ENCODE peak calls at places on chromosome 17, in ten cellular contexts. One of them, this sample, is unnamed.

GRCh38 chr17:68418876-68419275 is 38.4 kb downstream of the WIPI1 start:
- DNase-seq in AG04449: no peak
- DNase-seq in Peyer's patch: no peak
- DNase-seq in hepatocyte: no peak
- DNase-seq in astrocyte: no peak
- DNase-seq in fibroblast of pulmonary artery: peak; percentile 17
- DNase-seq in thoracic aorta: no peak
- DNase-seq in lung: no peak
- DNase-seq in epithelial cell of esophagus: no peak
- DNase-seq in cardiac muscle cell: no peak
- DNase-seq in this sample: no peak

GRCh38 chr17:73255671-73256181 is 6.0 kb downstream of the CPSF4L start:
- DNase-seq in AG04449: no peak
- DNase-seq in Peyer's patch: peak; percentile 78
- DNase-seq in hepatocyte: peak; percentile 62
- DNase-seq in astrocyte: no peak
- DNase-seq in fibroblast of pulmonary artery: peak; percentile 37
- DNase-seq in thoracic aorta: no peak
- DNase-seq in lung: no peak
- DNase-seq in epithelial cell of esophagus: peak; percentile 59
- DNase-seq in cardiac muscle cell: peak; percentile 63
- DNase-seq in this sample: peak; percentile 53

GRCh38 chr17:49409066-49409465 is 5.6 kb downstream of the PHB1 start:
- DNase-seq in AG04449: no peak
- DNase-seq in Peyer's patch: no peak
- DNase-seq in hepatocyte: no peak
- DNase-seq in astrocyte: no peak
- DNase-seq in fibroblast of pulmonary artery: no peak
- DNase-seq in thoracic aorta: no peak
- DNase-seq in lung: no peak
- DNase-seq in epithelial cell of esophagus: no peak
- DNase-seq in cardiac muscle cell: no peak
- DNase-seq in this sample: no peak

GRCh38 chr17:82863941-82864720 is 24.3 kb upstream of the ZNF750 start:
- DNase-seq in AG04449: no peak
- DNase-seq in Peyer's patch: peak; percentile 91
- DNase-seq in hepatocyte: peak; percentile 54
- DNase-seq in astrocyte: peak; percentile 89
- DNase-seq in fibroblast of pulmonary artery: peak; percentile 51
- DNase-seq in thoracic aorta: no peak
- DNase-seq in lung: no peak
- DNase-seq in epithelial cell of esophagus: peak; percentile 48
- DNase-seq in cardiac muscle cell: no peak
- DNase-seq in this sample: peak; percentile 57

GRCh38 chr17:44854201-44854600 is 6.5 kb downstream of the HIGD1B start:
- DNase-seq in AG04449: no peak
- DNase-seq in Peyer's patch: no peak
- DNase-seq in hepatocyte: no peak
- DNase-seq in astrocyte: no peak
- DNase-seq in fibroblast of pulmonary artery: no peak
- DNase-seq in thoracic aorta: no peak
- DNase-seq in lung: no peak
- DNase-seq in epithelial cell of esophagus: no peak
- DNase-seq in cardiac muscle cell: no peak
- DNase-seq in this sample: no peak

GRCh38 chr17:56099649-56100048 is 53.6 kb upstream of the ANKFN1 start:
- DNase-seq in AG04449: no peak
- DNase-seq in Peyer's patch: no peak
- DNase-seq in hepatocyte: peak; percentile 1
- DNase-seq in astrocyte: peak; percentile 43
- DNase-seq in fibroblast of pulmonary artery: no peak
- DNase-seq in thoracic aorta: no peak
- DNase-seq in lung: peak; percentile 37
- DNase-seq in epithelial cell of esophagus: no peak
- DNase-seq in cardiac muscle cell: no peak
- DNase-seq in this sample: no peak

GRCh38 chr17:53462393-53462811 is 360.3 kb upstream of the KIF2B start:
- DNase-seq in AG04449: no peak
- DNase-seq in Peyer's patch: no peak
- DNase-seq in hepatocyte: no peak
- DNase-seq in astrocyte: peak; percentile 29
- DNase-seq in fibroblast of pulmonary artery: peak; percentile 45
- DNase-seq in thoracic aorta: no peak
- DNase-seq in lung: no peak
- DNase-seq in epithelial cell of esophagus: peak; percentile 61
- DNase-seq in cardiac muscle cell: no peak
- DNase-seq in this sample: peak; percentile 72

GRCh38 chr17:32567511-32567910 is 80.7 kb downstream of the CDK5R1 start:
- DNase-seq in AG04449: no peak
- DNase-seq in Peyer's patch: no peak
- DNase-seq in hepatocyte: no peak
- DNase-seq in astrocyte: no peak
- DNase-seq in fibroblast of pulmonary artery: no peak
- DNase-seq in thoracic aorta: no peak
- DNase-seq in lung: no peak
- DNase-seq in epithelial cell of esophagus: peak; percentile 46
- DNase-seq in cardiac muscle cell: no peak
- DNase-seq in this sample: peak; percentile 61

GRCh38 chr17:13014801-13015200 is 3.0 kb downstream of the ELAC2 start:
- DNase-seq in AG04449: no peak
- DNase-seq in Peyer's patch: peak; percentile 34
- DNase-seq in hepatocyte: no peak
- DNase-seq in astrocyte: no peak
- DNase-seq in fibroblast of pulmonary artery: no peak
- DNase-seq in thoracic aorta: no peak
- DNase-seq in lung: no peak
- DNase-seq in epithelial cell of esophagus: no peak
- DNase-seq in cardiac muscle cell: no peak
- DNase-seq in this sample: no peak

GRCh38 chr17:15213381-15214087 is 51.6 kb downstream of the PMP22 start:
- DNase-seq in AG04449: no peak
- DNase-seq in Peyer's patch: no peak
- DNase-seq in hepatocyte: no peak
- DNase-seq in astrocyte: no peak
- DNase-seq in fibroblast of pulmonary artery: peak; percentile 25
- DNase-seq in thoracic aorta: no peak
- DNase-seq in lung: no peak
- DNase-seq in epithelial cell of esophagus: peak; percentile 28
- DNase-seq in cardiac muscle cell: peak; percentile 55
- DNase-seq in this sample: no peak

GRCh38 chr17:48630925-48631692 is 5.0 kb upstream of the HOXB9 start:
- DNase-seq in AG04449: no peak
- DNase-seq in Peyer's patch: peak; percentile 67
- DNase-seq in hepatocyte: no peak
- DNase-seq in astrocyte: no peak
- DNase-seq in fibroblast of pulmonary artery: no peak
- DNase-seq in thoracic aorta: no peak
- DNase-seq in lung: no peak
- DNase-seq in epithelial cell of esophagus: no peak
- DNase-seq in cardiac muscle cell: no peak
- DNase-seq in this sample: no peak

GRCh38 chr17:77049440-77049839 is 91.3 kb upstream of the SEC14L1 start:
- DNase-seq in AG04449: no peak
- DNase-seq in Peyer's patch: no peak
- DNase-seq in hepatocyte: no peak
- DNase-seq in astrocyte: no peak
- DNase-seq in fibroblast of pulmonary artery: no peak
- DNase-seq in thoracic aorta: no peak
- DNase-seq in lung: no peak
- DNase-seq in epithelial cell of esophagus: peak; percentile 37
- DNase-seq in cardiac muscle cell: peak; percentile 64
- DNase-seq in this sample: no peak

GRCh38 chr17:74758846-74759163 is 10.4 kb downstream of the NHERF1 start:
- DNase-seq in AG04449: no peak
- DNase-seq in Peyer's patch: peak; percentile 75
- DNase-seq in hepatocyte: no peak
- DNase-seq in astrocyte: no peak
- DNase-seq in fibroblast of pulmonary artery: no peak
- DNase-seq in thoracic aorta: no peak
- DNase-seq in lung: no peak
- DNase-seq in epithelial cell of esophagus: peak; percentile 82
- DNase-seq in cardiac muscle cell: no peak
- DNase-seq in this sample: peak; percentile 35

GRCh38 chr17:45893725-45894021 is 681 bp upstream of the MAPT start:
- DNase-seq in AG04449: no peak
- DNase-seq in Peyer's patch: no peak
- DNase-seq in hepatocyte: no peak
- DNase-seq in astrocyte: no peak
- DNase-seq in fibroblast of pulmonary artery: no peak
- DNase-seq in thoracic aorta: no peak
- DNase-seq in lung: no peak
- DNase-seq in epithelial cell of esophagus: no peak
- DNase-seq in cardiac muscle cell: no peak
- DNase-seq in this sample: no peak

GRCh38 chr17:45896803-45897693 is 2.7 kb downstream of the MAPT start:
- DNase-seq in AG04449: no peak
- DNase-seq in Peyer's patch: no peak
- DNase-seq in hepatocyte: no peak
- DNase-seq in astrocyte: no peak
- DNase-seq in fibroblast of pulmonary artery: no peak
- DNase-seq in thoracic aorta: no peak
- DNase-seq in lung: no peak
- DNase-seq in epithelial cell of esophagus: no peak
- DNase-seq in cardiac muscle cell: no peak
- DNase-seq in this sample: peak; percentile 10

GRCh38 chr17:45894022-45894784 is at the start of gene MAPT:
- DNase-seq in AG04449: peak; percentile 24
- DNase-seq in Peyer's patch: peak; percentile 89
- DNase-seq in hepatocyte: peak; percentile 96
- DNase-seq in astrocyte: peak; percentile 79
- DNase-seq in fibroblast of pulmonary artery: peak; percentile 94
- DNase-seq in thoracic aorta: peak; percentile 37
- DNase-seq in lung: peak; percentile 87
- DNase-seq in epithelial cell of esophagus: peak; percentile 85
- DNase-seq in cardiac muscle cell: peak; percentile 95
- DNase-seq in this sample: peak; percentile 87

GRCh38 chr17:45895969-45896793 is 1.8 kb downstream of the MAPT start:
- DNase-seq in AG04449: no peak
- DNase-seq in Peyer's patch: no peak
- DNase-seq in hepatocyte: no peak
- DNase-seq in astrocyte: no peak
- DNase-seq in fibroblast of pulmonary artery: no peak
- DNase-seq in thoracic aorta: no peak
- DNase-seq in lung: no peak
- DNase-seq in epithelial cell of esophagus: no peak
- DNase-seq in cardiac muscle cell: no peak
- DNase-seq in this sample: peak; percentile 29

DNA sequence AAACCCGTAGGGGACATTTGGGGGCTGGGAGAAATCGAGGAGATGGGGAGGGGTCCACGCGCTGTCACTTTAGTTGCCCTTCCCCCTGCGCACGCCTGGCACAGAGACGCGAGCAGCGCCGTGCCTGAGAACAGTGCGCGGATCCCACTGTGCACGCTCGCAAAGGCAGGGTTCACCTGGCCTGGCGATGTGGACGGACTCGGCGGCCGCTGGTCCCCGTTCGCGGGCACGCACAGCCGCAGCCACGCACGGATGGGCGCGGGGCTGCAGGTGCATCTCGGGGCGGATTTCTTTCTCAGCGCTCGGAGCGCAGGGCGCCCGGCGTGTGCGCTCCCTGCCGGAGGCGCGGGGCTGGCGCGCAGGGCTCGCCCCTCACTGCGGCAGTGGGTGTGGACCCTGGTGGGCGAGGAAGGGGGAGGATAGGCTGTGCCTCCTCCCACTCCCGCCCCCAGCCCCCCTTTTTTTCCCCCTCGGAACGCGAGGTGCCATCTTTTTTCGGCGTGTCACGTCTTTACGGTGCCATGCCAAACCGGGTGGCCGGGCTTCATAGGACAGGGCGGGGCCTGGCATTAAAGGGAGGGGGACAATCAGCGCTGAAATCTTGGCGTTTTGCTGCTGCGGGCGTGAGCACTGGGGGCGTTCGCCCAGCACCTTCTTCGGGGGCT is 1.1 kb downstream of the MAPT start:
- DNase-seq in AG04449: no peak
- DNase-seq in Peyer's patch: no peak
- DNase-seq in hepatocyte: peak; percentile 28
- DNase-seq in astrocyte: no peak
- DNase-seq in fibroblast of pulmonary artery: no peak
- DNase-seq in thoracic aorta: no peak
- DNase-seq in lung: no peak
- DNase-seq in epithelial cell of esophagus: peak; percentile 33
- DNase-seq in cardiac muscle cell: peak; percentile 30
- DNase-seq in this sample: peak; percentile 45
- TF ChIP-seq CTCF in AG04449: no peak
- TF ChIP-seq CTCF in Peyer's patch: no peak
- TF ChIP-seq CTCF in hepatocyte: no peak
- TF ChIP-seq CTCF in astrocyte: no peak
- TF ChIP-seq CTCF in fibroblast of pulmonary artery: no peak
- TF ChIP-seq CTCF in thoracic aorta: no peak
- TF ChIP-seq CTCF in lung: no peak
- TF ChIP-seq CTCF in epithelial cell of esophagus: no peak
- TF ChIP-seq CTCF in cardiac muscle cell: no peak
- TF ChIP-seq CTCF in this sample: no peak

GRCh38 chr17:78361227-78361683 is 1.4 kb upstream of the SOCS3 start:
- DNase-seq in AG04449: no peak
- DNase-seq in Peyer's patch: no peak
- DNase-seq in hepatocyte: no peak
- DNase-seq in astrocyte: no peak
- DNase-seq in fibroblast of pulmonary artery: no peak
- DNase-seq in thoracic aorta: no peak
- DNase-seq in lung: no peak
- DNase-seq in epithelial cell of esophagus: no peak
- DNase-seq in cardiac muscle cell: no peak
- DNase-seq in this sample: no peak
- H3K4me3 ChIP-seq in AG04449: no peak overlapping the region
- H3K4me3 ChIP-seq in Peyer's patch: no peak overlapping the region
- H3K4me3 ChIP-seq in hepatocyte: no peak overlapping the region
- H3K4me3 ChIP-seq in astrocyte: no peak overlapping the region
- H3K4me3 ChIP-seq in fibroblast of pulmonary artery: no peak overlapping the region
- H3K4me3 ChIP-seq in thoracic aorta: no peak overlapping the region
- H3K4me3 ChIP-seq in lung: no peak overlapping the region
- H3K4me3 ChIP-seq in epithelial cell of esophagus: no peak overlapping the region
- H3K4me3 ChIP-seq in cardiac muscle cell: no peak overlapping the region
- H3K4me3 ChIP-seq in this sample: no peak overlapping the region

DNA sequence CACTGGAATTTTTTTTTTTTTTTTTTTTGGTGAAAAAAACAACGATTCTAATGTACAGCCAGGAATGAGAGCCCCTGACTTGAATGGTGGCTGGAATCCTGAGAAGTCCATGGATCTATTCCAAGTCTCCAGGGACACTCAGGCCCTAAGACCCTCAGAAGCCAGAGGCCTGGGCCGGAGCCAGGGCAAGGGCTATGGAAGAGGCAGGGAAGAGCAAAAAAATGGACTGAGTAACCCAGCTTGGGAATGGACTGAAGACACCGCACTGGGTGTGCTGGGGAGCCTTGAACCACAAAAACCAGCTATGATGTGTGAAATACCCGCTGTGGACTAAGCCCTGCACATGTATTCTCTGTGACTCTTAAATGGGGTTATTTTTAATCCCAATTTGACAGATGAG is 60.3 kb upstream of the LHX1 start:
- DNase-seq in AG04449: no peak
- DNase-seq in Peyer's patch: no peak
- DNase-seq in hepatocyte: no peak
- DNase-seq in astrocyte: no peak
- DNase-seq in fibroblast of pulmonary artery: no peak
- DNase-seq in thoracic aorta: no peak
- DNase-seq in lung: no peak
- DNase-seq in epithelial cell of esophagus: no peak
- DNase-seq in cardiac muscle cell: no peak
- DNase-seq in this sample: no peak
- TF ChIP-seq CTCF in AG04449: no peak
- TF ChIP-seq CTCF in Peyer's patch: no peak
- TF ChIP-seq CTCF in hepatocyte: no peak
- TF ChIP-seq CTCF in astrocyte: no peak
- TF ChIP-seq CTCF in fibroblast of pulmonary artery: no peak
- TF ChIP-seq CTCF in thoracic aorta: no peak
- TF ChIP-seq CTCF in lung: no peak
- TF ChIP-seq CTCF in epithelial cell of esophagus: no peak
- TF ChIP-seq CTCF in cardiac muscle cell: no peak
- TF ChIP-seq CTCF in this sample: no peak

GRCh38 chr17:67364847-67365761 is 1.3 kb downstream of the PSMD12 start:
- DNase-seq in AG04449: no peak
- DNase-seq in Peyer's patch: no peak
- DNase-seq in hepatocyte: no peak
- DNase-seq in astrocyte: no peak
- DNase-seq in fibroblast of pulmonary artery: no peak
- DNase-seq in thoracic aorta: no peak
- DNase-seq in lung: no peak
- DNase-seq in epithelial cell of esophagus: no peak
- DNase-seq in cardiac muscle cell: no peak
- DNase-seq in this sample: no peak
- H3K4me3 ChIP-seq in AG04449: peak overlapping the region; percentile 97
- H3K4me3 ChIP-seq in Peyer's patch: peak overlapping the region; percentile 88
- H3K4me3 ChIP-seq in hepatocyte: peak overlapping the region; percentile 92
- H3K4me3 ChIP-seq in astrocyte: peak overlapping the region; percentile 97
- H3K4me3 ChIP-seq in fibroblast of pulmonary artery: peak overlapping the region; percentile 99
- H3K4me3 ChIP-seq in thoracic aorta: peak overlapping the region; percentile 93
- H3K4me3 ChIP-seq in lung: peak overlapping the region; percentile 61
- H3K4me3 ChIP-seq in epithelial cell of esophagus: peak overlapping the region; percentile 93
- H3K4me3 ChIP-seq in cardiac muscle cell: peak overlapping the region; percentile 95
- H3K4me3 ChIP-seq in this sample: peak overlapping the region; percentile 62

This sample was measured in mammary epithelial cell.